ENCODE peak calls at places on chromosomes 13 and 19, in seven cellular contexts. A is Calu3; N is NCI-H2107; X is CD4-positive, CD25-positive, alpha-beta regulatory T cell; H is AML-193; E is HuH-7.5; L is CD4-positive, alpha-beta memory T cell. O is an unnamed sample.

GRCh38 chr19:14118165-14119051 is 846 bp upstream of the PRKACA start:
- DNase-seq in H (peak), N (no peak), X (peak), L (peak), E (no peak), A (no peak), O (peak)

GRCh38 chr19:44344255-44344654 is 12.2 kb downstream of the ZNF112 start:
- DNase-seq in E (no peak), A (no peak), N (no peak), L (no peak), X (no peak), H (no peak), O (no peak)

GRCh38 chr13:28059214-28059613 is 41.2 kb downstream of the FLT3 start:
- DNase-seq in H (peak), E (peak), N (no peak), A (peak), X (peak), L (no peak), O (no peak)

GRCh38 chr19:21566073-21566472 is 60.7 kb downstream of the ZNF429 start:
- DNase-seq in H (no peak), E (no peak), N (no peak), X (no peak), L (no peak), A (no peak), O (no peak)

GRCh38 chr13:98208606-98209005 is 31.5 kb upstream of the RNF113B start:
- DNase-seq in H (no peak), X (no peak), L (no peak), E (no peak), N (no peak), A (no peak), O (no peak)

GRCh38 chr13:23025848-23026608 is 154.8 kb upstream of the SGCG start:
- DNase-seq in E (no peak), A (peak), H (no peak), X (peak), L (no peak), N (no peak), O (no peak)

GRCh38 chr13:23705578-23705977 is 135.4 kb downstream of the TNFRSF19 start:
- DNase-seq in E (no peak), L (no peak), X (no peak), N (no peak), A (no peak), H (no peak), O (no peak)

GRCh38 chr19:8654591-8655339 is 24.3 kb downstream of the NFILZ start:
- DNase-seq in L (peak), E (peak), A (peak), N (peak), X (peak), H (peak), O (no peak)

GRCh38 chr19:50779504-50780457 is 9.5 kb downstream of the GPR32 start:
- DNase-seq in L (no peak), A (no peak), E (no peak), H (no peak), X (no peak), N (no peak), O (no peak)

GRCh38 chr13:72313546-72313945 is 413.9 kb downstream of the MZT1 start:
- DNase-seq in E (no peak), A (no peak), H (no peak), X (no peak), N (no peak), L (no peak), O (no peak)

GRCh38 chr19:35052599-35053190 is 11.2 kb downstream of the HPN start:
- DNase-seq in A (no peak), L (no peak), N (no peak), H (no peak), E (no peak), X (no peak), O (no peak)

GRCh38 chr13:33862006-33862405 is 44.1 kb downstream of the RFC3 start:
- DNase-seq in N (no peak), X (no peak), A (no peak), L (no peak), E (no peak), H (no peak), O (no peak)

GRCh38 chr13:33274264-33274663 is 11.3 kb downstream of the STARD13 start:
- DNase-seq in N (no peak), A (no peak), H (no peak), E (no peak), L (no peak), X (no peak), O (no peak)

GRCh38 chr19:12665646-12666304 is 767 bp downstream of the MAN2B1 start:
- DNase-seq in E (no peak), X (peak), H (no peak), L (no peak), N (no peak), A (no peak), O (no peak)

GRCh38 chr13:23467048-23467931 is 33.8 kb upstream of the SACS start:
- DNase-seq in A (no peak), X (no peak), N (no peak), E (no peak), H (no peak), L (no peak), O (no peak)

GRCh38 chr13:52850396-52851152 is 2.1 kb upstream of the PCDH8 start:
- DNase-seq in E (peak), A (peak), L (no peak), X (peak), H (no peak), N (peak), O (peak)

GRCh38 chr19:18397242-18398202 is at the start of gene LRRC25:
- DNase-seq in E (no peak), L (no peak), X (peak), H (peak), A (no peak), N (no peak), O (no peak)

GRCh38 chr13:109867766-109868165 is 81.4 kb upstream of the IRS2 start:
- DNase-seq in X (no peak), E (no peak), A (no peak), N (no peak), L (no peak), H (no peak), O (no peak)

GRCh38 chr13:106403280-106403679 is 132.2 kb downstream of the EFNB2 start:
- DNase-seq in L (no peak), N (no peak), X (no peak), H (no peak), E (no peak), A (no peak), O (no peak)